ENCODE peak calls at places on chromosomes 13 and 19, in seven cellular contexts. N is AG04450, V is heart right ventricle, R is body of pancreas, Q is SK-N-SH, X is testis, E is heart left ventricle. G is an unnamed sample.

GRCh38 chr19:28633223-28634030 is 579.5 kb downstream of the UQCRFS1 start:
- DNase-seq in N (no peak), V (no peak), R (peak), Q (peak), X (peak), E (no peak), G (peak)

GRCh38 chr13:43448605-43449004 is 338.2 kb downstream of the ENOX1 start:
- DNase-seq in N (no peak), V (no peak), R (no peak), Q (no peak), X (no peak), E (no peak), G (no peak)

GRCh38 chr13:75554981-75555380 is 5.4 kb downstream of the UCHL3 start:
- DNase-seq in N (no peak), V (no peak), R (no peak), Q (no peak), X (no peak), E (no peak), G (no peak)

GRCh38 chr19:5929646-5930045 is 15.6 kb downstream of the CAPS start:
- DNase-seq in N (no peak), V (no peak), R (no peak), Q (no peak), X (no peak), E (no peak), G (no peak)

GRCh38 chr13:36352350-36352749 is 6.2 kb upstream of the SPART start:
- DNase-seq in N (no peak), V (no peak), R (no peak), Q (no peak), X (no peak), E (no peak), G (no peak)

GRCh38 chr13:98842074-98842473 is 89.6 kb upstream of the SLC15A1 start:
- DNase-seq in N (no peak), V (no peak), R (no peak), Q (no peak), X (no peak), E (no peak), G (no peak)

GRCh38 chr13:37701972-37702371 is 103.4 kb upstream of the POSTN start:
- DNase-seq in N (peak), V (no peak), R (no peak), Q (no peak), X (no peak), E (no peak), G (no peak)

GRCh38 chr19:30780456-30780855 is 408.3 kb downstream of the ZNF536 start:
- DNase-seq in N (no peak), V (no peak), R (no peak), Q (no peak), X (no peak), E (no peak), G (no peak)

GRCh38 chr19:8663920-8664670 is 33.7 kb downstream of the NFILZ start:
- DNase-seq in N (no peak), V (no peak), R (peak), Q (no peak), X (no peak), E (no peak), G (no peak)

GRCh38 chr19:6047741-6048231 is 62.5 kb downstream of the RFX2 start:
- DNase-seq in N (no peak), V (no peak), R (peak), Q (peak), X (peak), E (no peak), G (no peak)

GRCh38 chr13:77584111-77584510 is 48.6 kb downstream of the SCEL start:
- DNase-seq in N (no peak), V (no peak), R (no peak), Q (no peak), X (no peak), E (no peak), G (no peak)

GRCh38 chr13:94548382-94549240 is 47.3 kb downstream of the TGDS start:
- DNase-seq in N (no peak), V (peak), R (peak), Q (peak), X (peak), E (peak), G (peak)

GRCh38 chr19:42423462-42424344 is 3.5 kb downstream of the LIPE start:
- DNase-seq in N (peak), V (peak), R (peak), Q (peak), X (peak), E (peak), G (peak)

GRCh38 chr13:113023694-113024430 is 54.8 kb downstream of the MCF2L start:
- DNase-seq in N (no peak), V (peak), R (no peak), Q (no peak), X (no peak), E (no peak), G (no peak)

GRCh38 chr13:83831796-83832195 is 50.5 kb downstream of the SLITRK1 start:
- DNase-seq in N (no peak), V (no peak), R (no peak), Q (no peak), X (no peak), E (no peak), G (no peak)

GRCh38 chr13:106326751-106327150 is 208.7 kb downstream of the EFNB2 start:
- DNase-seq in N (no peak), V (no peak), R (no peak), Q (no peak), X (no peak), E (no peak), G (no peak)

GRCh38 chr13:46642254-46642653 is 89.3 kb downstream of the LRCH1 start:
- DNase-seq in N (no peak), V (no peak), R (no peak), Q (no peak), X (no peak), E (no peak), G (no peak)
- H3K27ac ChIP-seq in N (no peak), V (peak), R (no peak), Q (no peak), X (peak), E (peak), G (no peak)

GRCh38 chr19:55095260-55096060 is 19.8 kb downstream of the EPS8L1 start:
- DNase-seq in N (no peak), V (no peak), R (no peak), Q (no peak), X (peak), E (peak), G (no peak)

GRCh38 chr19:55097864-55098715 is 19.3 kb downstream of the PPP1R12C start:
- DNase-seq in N (no peak), V (no peak), R (no peak), Q (no peak), X (peak), E (no peak), G (peak)

GRCh38 chr19:55098716-55099556 is 18.5 kb downstream of the PPP1R12C start:
- DNase-seq in N (no peak), V (no peak), R (no peak), Q (no peak), X (no peak), E (peak), G (no peak)

GRCh38 chr19:55094456-55095259 is 19.0 kb downstream of the EPS8L1 start:
- DNase-seq in N (no peak), V (no peak), R (no peak), Q (no peak), X (peak), E (peak), G (no peak)

GRCh38 chr19:55096061-55096701 is 20.5 kb downstream of the EPS8L1 start:
- DNase-seq in N (no peak), V (no peak), R (no peak), Q (no peak), X (no peak), E (no peak), G (no peak)
- TF ChIP-seq CTCF in N (no peak), V (no peak), R (no peak), Q (no peak), X (no peak), E (no peak), G (no peak)

GRCh38 chr19:48660854-48661731 is 11.7 kb downstream of the NTN5 start:
- DNase-seq in N (no peak), V (peak), R (peak), Q (peak), X (peak), E (peak), G (peak)
- H3K27ac ChIP-seq in N (no peak), V (peak), R (peak), Q (no peak), X (peak), E (no peak), G (peak)

DNA sequence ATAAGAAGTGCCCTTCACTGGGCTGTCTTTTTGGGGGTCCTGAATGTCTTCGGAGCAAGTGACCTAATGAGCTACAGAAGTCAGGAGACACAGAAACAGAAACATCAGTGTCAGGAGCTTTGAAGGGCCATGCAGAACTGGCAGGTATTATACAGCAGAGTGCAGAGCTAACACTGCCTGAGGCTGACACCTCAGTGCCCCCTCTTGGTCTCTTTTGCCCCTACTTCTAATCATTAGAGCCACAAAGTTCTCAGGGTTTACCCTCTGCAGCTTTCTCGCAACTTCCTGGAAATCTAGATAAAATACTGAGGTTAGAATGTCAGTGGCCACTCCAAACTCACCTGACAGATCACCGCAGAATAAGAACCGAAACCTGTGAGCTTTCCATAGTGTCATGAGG is 172.7 kb downstream of the B3GLCT start:
- DNase-seq in N (no peak), V (no peak), R (no peak), Q (no peak), X (no peak), E (no peak), G (no peak)
- TF ChIP-seq CTCF in N (no peak), V (no peak), R (no peak), Q (no peak), X (no peak), E (no peak), G (no peak)

GRCh38 chr19:2043269-2043641 is 7.8 kb downstream of the MKNK2 start:
- DNase-seq in N (no peak), V (no peak), R (no peak), Q (no peak), X (no peak), E (no peak), G (peak)
- H3K27ac ChIP-seq in N (no peak), V (peak), R (peak), Q (peak), X (peak), E (peak), G (peak)